ENCODE peak calls at places on chromosomes 4 and X, in four cellular contexts. Q is stimulated activated CD8-positive, alpha-beta memory T cell treated with anti-CD3 and anti-CD28 coated beads, Interleukin-12 subunit alpha, Interleukin-12 subunit beta, amount 100 ng/mL, for 4 hours; S is LNCaP clone FGC; H is natural killer cell. B is an unnamed sample.

GRCh38 chrX:23953908-23954269 is 46.1 kb downstream of the CXorf58 start:
- DNase-seq in Q (no peak), S (no peak), H (no peak), B (no peak)

GRCh38 chr4:108426493-108426892 is 193.9 kb upstream of the RPL34 start:
- DNase-seq in Q (no peak), S (no peak), H (no peak), B (no peak)

GRCh38 chr4:27048350-27049100 is 187.9 kb downstream of the STIM2 start:
- DNase-seq in Q (no peak), S (peak; percentile 7), H (no peak), B (no peak)

GRCh38 chr4:41197495-41197894 is 16.8 kb downstream of the APBB2 start:
- DNase-seq in Q (no peak), S (no peak), H (no peak), B (no peak)

GRCh38 chr4:100240008-100240407 is 49.7 kb upstream of the DDIT4L start:
- DNase-seq in Q (no peak), S (no peak), H (no peak), B (no peak)

GRCh38 chrX:22950278-22951266 is 49.2 kb upstream of the DDX53 start:
- DNase-seq in Q (no peak), S (no peak), H (no peak), B (peak; percentile 93)

GRCh38 chr4:1873291-1873690 is 2.1 kb downstream of the NSD2 start:
- DNase-seq in Q (no peak), S (no peak), H (no peak), B (no peak)

GRCh38 chr4:75637827-75638226 is 7.5 kb upstream of the CDKL2 start:
- DNase-seq in Q (no peak), S (no peak), H (no peak), B (no peak)

GRCh38 chr4:53686521-53686920 is 95.2 kb upstream of the LNX1 start:
- DNase-seq in Q (no peak), S (no peak), H (no peak), B (no peak)

GRCh38 chr4:152997235-152997735 is 61.2 kb downstream of the FHDC1 start:
- DNase-seq in Q (no peak), S (no peak), H (no peak), B (no peak)

GRCh38 chr4:2275546-2276251 is 13.8 kb upstream of the MXD4 start:
- DNase-seq in Q (no peak), S (no peak), H (no peak), B (no peak)

GRCh38 chr4:76980280-76980679 is 30.7 kb downstream of the SEPTIN11 start:
- DNase-seq in Q (no peak), S (no peak), H (no peak), B (no peak)

GRCh38 chr4:112322866-112323265 is 25.7 kb downstream of the ALPK1 start:
- DNase-seq in Q (no peak), S (no peak), H (no peak), B (no peak)

GRCh38 chr4:147933316-147933715 is 201.4 kb downstream of the ARHGAP10 start:
- DNase-seq in Q (no peak), S (no peak), H (no peak), B (peak; percentile 16)

GRCh38 chrX:154430504-154430903 is 2.0 kb downstream of the ATP6AP1 start:
- DNase-seq in Q (no peak), S (no peak), H (no peak), B (no peak)

GRCh38 chr4:124118061-124118460 is 594.5 kb downstream of the ANKRD50 start:
- DNase-seq in Q (no peak), S (no peak), H (no peak), B (no peak)

GRCh38 chrX:91414710-91415109 is 19.9 kb upstream of the PABPC5 start:
- DNase-seq in Q (no peak), S (no peak), H (no peak), B (peak; percentile 2)

GRCh38 chr4:146243141-146243882 is 29.0 kb downstream of the REELD1 start:
- DNase-seq in Q (peak; percentile 39), S (no peak), H (peak; percentile 18), B (no peak)

GRCh38 chr4:101419324-101420135 is 72.2 kb upstream of the PPP3CA start:
- DNase-seq in Q (no peak), S (peak; percentile 55), H (no peak), B (no peak)

GRCh38 chrX:123562342-123563146 is 170.3 kb downstream of the THOC2 start:
- DNase-seq in Q (no peak), S (no peak), H (no peak), B (no peak)

GRCh38 chr4:86307432-86307831 is 52.4 kb downstream of the MAPK10 start:
- DNase-seq in Q (no peak), S (no peak), H (no peak), B (no peak)

GRCh38 chr4:94126669-94127068 is 81.0 kb upstream of the SMARCAD1 start:
- DNase-seq in Q (no peak), S (no peak), H (no peak), B (peak; percentile 13)

GRCh38 chr4:150219841-150220240 is 141.6 kb downstream of the DCLK2 start:
- DNase-seq in Q (no peak), S (no peak), H (no peak), B (no peak)

GRCh38 chrX:5959286-5959685 is 269.4 kb downstream of the NLGN4X start:
- DNase-seq in Q (no peak), S (no peak), H (no peak), B (no peak)

GRCh38 chrX:77962068-77962902 is 7.2 kb downstream of the PGAM4 start:
- DNase-seq in Q (no peak), S (no peak), H (no peak), B (no peak)

GRCh38 chrX:134377537-134377936 is 82.4 kb upstream of the HPRT1 start:
- DNase-seq in Q (no peak), S (peak; percentile 21), H (no peak), B (peak; percentile 59)

GRCh38 chr4:73811841-73812240 is 24.6 kb upstream of the CXCL6 start:
- DNase-seq in Q (no peak), S (no peak), H (no peak), B (no peak)

GRCh38 chr4:56760194-56760593 is 61.3 kb downstream of the SPINK2 start:
- DNase-seq in Q (no peak), S (no peak), H (no peak), B (no peak)

GRCh38 chr4:26788341-26788733 is 72.3 kb upstream of the STIM2 start:
- DNase-seq in Q (no peak), S (no peak), H (no peak), B (no peak)

GRCh38 chr4:41590591-41590990 is 52.6 kb downstream of the LIMCH1 start:
- DNase-seq in Q (no peak), S (peak; percentile 90), H (no peak), B (peak; percentile 38)

GRCh38 chr4:109990307-109991257 is 77.9 kb downstream of the EGF start:
- DNase-seq in Q (no peak), S (no peak), H (no peak), B (no peak)

GRCh38 chr4:121726642-121727268 is 30.0 kb upstream of the ANXA5 start:
- DNase-seq in Q (no peak), S (peak; percentile 33), H (no peak), B (peak; percentile 64)

GRCh38 chr4:149264093-149264733 is 551.4 kb downstream of the IQCM start:
- DNase-seq in Q (no peak), S (peak; percentile 46), H (no peak), B (peak; percentile 62)

B was measured in H4.